ENCODE peak calls at places on chromosome 3, in ten cellular contexts. O, S, Y, M, Q, K, E, J, X and U are unnamed samples.

GRCh38 chr3:150968341-150968740 is 4.2 kb downstream of the CLRN1 start:
- DNase-seq in O (no peak), S (peak), Y (no peak), M (no peak), Q (no peak), K (no peak), E (no peak), J (no peak), X (no peak), U (no peak)

GRCh38 chr3:152471814-152472605 is 203.3 kb downstream of the MBNL1 start:
- DNase-seq in O (peak), S (peak), Y (peak), M (peak), Q (peak), K (peak), E (peak), J (peak), X (peak), U (peak)

GRCh38 chr3:43641306-43642114 is 19.7 kb upstream of the ANO10 start:
- DNase-seq in O (no peak), S (no peak), Y (no peak), M (no peak), Q (no peak), K (no peak), E (no peak), J (no peak), X (no peak), U (no peak)

GRCh38 chr3:26962419-26963355 is 340.1 kb downstream of the LRRC3B start:
- DNase-seq in O (no peak), S (peak), Y (no peak), M (no peak), Q (no peak), K (no peak), E (no peak), J (no peak), X (peak), U (no peak)

GRCh38 chr3:114043205-114043604 is 13.1 kb downstream of the CCDC191 start:
- DNase-seq in O (no peak), S (no peak), Y (no peak), M (no peak), Q (no peak), K (no peak), E (no peak), J (peak), X (no peak), U (no peak)

GRCh38 chr3:189041482-189042090 is 130.2 kb upstream of the TPRG1 start:
- DNase-seq in O (peak), S (peak), Y (peak), M (peak), Q (peak), K (peak), E (peak), J (peak), X (peak), U (no peak)

GRCh38 chr3:111073186-111073585 is 1.6 kb downstream of the NECTIN3 start:
- DNase-seq in O (no peak), S (peak), Y (peak), M (no peak), Q (no peak), K (no peak), E (no peak), J (no peak), X (no peak), U (no peak)

GRCh38 chr3:187935623-187936156 is 190.4 kb upstream of the BCL6 start:
- DNase-seq in O (peak), S (no peak), Y (no peak), M (no peak), Q (no peak), K (no peak), E (no peak), J (peak), X (peak), U (no peak)

GRCh38 chr3:18988619-18989229 is 159.6 kb upstream of the KCNH8 start:
- DNase-seq in O (no peak), S (no peak), Y (peak), M (no peak), Q (no peak), K (no peak), E (no peak), J (peak), X (no peak), U (no peak)

GRCh38 chr3:195052939-195053338 is 218.0 kb downstream of the XXYLT1 start:
- DNase-seq in O (no peak), S (no peak), Y (no peak), M (no peak), Q (no peak), K (no peak), E (no peak), J (no peak), X (no peak), U (no peak)

GRCh38 chr3:4355401-4356224 is 52.4 kb downstream of the SETMAR start:
- DNase-seq in O (no peak), S (no peak), Y (no peak), M (peak), Q (peak), K (no peak), E (no peak), J (no peak), X (no peak), U (no peak)

GRCh38 chr3:134463676-134464611 is 21.8 kb downstream of the ANAPC13 start:
- DNase-seq in O (no peak), S (peak), Y (peak), M (no peak), Q (peak), K (no peak), E (no peak), J (no peak), X (no peak), U (peak)

GRCh38 chr3:29301332-29302011 is 20.6 kb downstream of the RBMS3 start:
- DNase-seq in O (no peak), S (peak), Y (no peak), M (no peak), Q (no peak), K (no peak), E (no peak), J (no peak), X (no peak), U (no peak)

GRCh38 chr3:148243609-148244008 is 454.1 kb upstream of the AGTR1 start:
- DNase-seq in O (no peak), S (no peak), Y (no peak), M (no peak), Q (no peak), K (no peak), E (no peak), J (no peak), X (no peak), U (no peak)

GRCh38 chr3:155701882-155702465 is 42.9 kb downstream of the PLCH1 start:
- DNase-seq in O (no peak), S (peak), Y (peak), M (no peak), Q (no peak), K (peak), E (no peak), J (peak), X (peak), U (no peak)

GRCh38 chr3:12142476-12142875 is 16.2 kb downstream of the TIMP4 start:
- DNase-seq in O (no peak), S (no peak), Y (no peak), M (no peak), Q (no peak), K (no peak), E (no peak), J (no peak), X (no peak), U (no peak)

GRCh38 chr3:24477090-24477656 is 17.5 kb downstream of the THRB start:
- DNase-seq in O (no peak), S (no peak), Y (no peak), M (no peak), Q (no peak), K (no peak), E (no peak), J (no peak), X (no peak), U (no peak)

GRCh38 chr3:140421884-140422283 is 256.0 kb upstream of the TRIM42 start:
- DNase-seq in O (no peak), S (peak), Y (no peak), M (no peak), Q (no peak), K (no peak), E (no peak), J (no peak), X (no peak), U (no peak)

GRCh38 chr3:158091526-158091925 is 14.7 kb downstream of the SHOX2 start:
- DNase-seq in O (no peak), S (no peak), Y (peak), M (no peak), Q (no peak), K (no peak), E (no peak), J (no peak), X (no peak), U (no peak)

GRCh38 chr3:61936344-61936937 is 375.1 kb downstream of the PTPRG start:
- DNase-seq in O (peak), S (no peak), Y (peak), M (no peak), Q (no peak), K (peak), E (no peak), J (peak), X (peak), U (no peak)

GRCh38 chr3:107067421-107067820 is 309.8 kb upstream of the CCDC54 start:
- DNase-seq in O (no peak), S (no peak), Y (no peak), M (no peak), Q (no peak), K (no peak), E (no peak), J (no peak), X (no peak), U (no peak)

GRCh38 chr3:157914882-157915281 is 191.3 kb downstream of the SHOX2 start:
- DNase-seq in O (no peak), S (peak), Y (no peak), M (no peak), Q (no peak), K (no peak), E (no peak), J (no peak), X (no peak), U (no peak)

GRCh38 chr3:71659758-71660666 is 65.2 kb downstream of the EIF4E3 start:
- DNase-seq in O (no peak), S (no peak), Y (no peak), M (no peak), Q (no peak), K (no peak), E (no peak), J (peak), X (no peak), U (no peak)

GRCh38 chr3:6281662-6282061 is 579.3 kb upstream of the GRM7 start:
- DNase-seq in O (no peak), S (no peak), Y (no peak), M (no peak), Q (no peak), K (no peak), E (no peak), J (peak), X (no peak), U (no peak)

GRCh38 chr3:37668431-37668830 is 193.2 kb upstream of the CTDSPL start:
- DNase-seq in O (no peak), S (no peak), Y (peak), M (no peak), Q (peak), K (no peak), E (no peak), J (no peak), X (no peak), U (peak)

GRCh38 chr3:49924683-49925082 is 4.9 kb downstream of the MON1A start:
- DNase-seq in O (no peak), S (peak), Y (peak), M (no peak), Q (no peak), K (no peak), E (no peak), J (no peak), X (no peak), U (no peak)

GRCh38 chr3:140170612-140171011 is 235.6 kb downstream of the CLSTN2 start:
- DNase-seq in O (no peak), S (peak), Y (no peak), M (no peak), Q (no peak), K (no peak), E (no peak), J (no peak), X (peak), U (no peak)

GRCh38 chr3:37996785-37997301 is 6.3 kb downstream of the VILL start:
- DNase-seq in O (peak), S (peak), Y (peak), M (peak), Q (peak), K (peak), E (peak), J (peak), X (peak), U (peak)

GRCh38 chr3:102132370-102132769 is 283.1 kb downstream of the NFKBIZ start:
- DNase-seq in O (no peak), S (no peak), Y (peak), M (no peak), Q (no peak), K (no peak), E (no peak), J (no peak), X (no peak), U (no peak)

GRCh38 chr3:96266395-96267187 is 547.8 kb upstream of the EPHA6 start:
- DNase-seq in O (no peak), S (peak), Y (peak), M (no peak), Q (no peak), K (no peak), E (no peak), J (no peak), X (no peak), U (no peak)

GRCh38 chr3:7734456-7734855 is 767.2 kb upstream of the LMCD1 start:
- DNase-seq in O (no peak), S (no peak), Y (peak), M (no peak), Q (no peak), K (no peak), E (no peak), J (no peak), X (no peak), U (no peak)

GRCh38 chr3:60080648-60081047 is 1030.8 kb upstream of the CFAP20DC start:
- DNase-seq in O (no peak), S (peak), Y (no peak), M (no peak), Q (no peak), K (no peak), E (no peak), J (peak), X (no peak), U (no peak)

GRCh38 chr3:27559835-27560234 is 75.7 kb upstream of the SLC4A7 start:
- DNase-seq in O (no peak), S (peak), Y (peak), M (no peak), Q (peak), K (no peak), E (no peak), J (no peak), X (no peak), U (peak)